ENCODE peak calls at places on chromosome 5, in seven cellular contexts. B is brain microvascular endothelial cell, P is body of pancreas, N is kidney, Q is psoas muscle, I is PC-9, G is choroid plexus epithelial cell. S is an unnamed sample.

GRCh38 chr5:56175465-56175864 is 57.7 kb downstream of the ANKRD55 start:
- DNase-seq in B (peak), P (peak), N (no peak), Q (no peak), I (peak), G (peak), S (no peak)

GRCh38 chr5:89004379-89004778 is 121.4 kb upstream of the MEF2C start:
- DNase-seq in B (no peak), P (no peak), N (no peak), Q (no peak), I (no peak), G (no peak), S (no peak)

GRCh38 chr5:109880907-109881685 is 191.4 kb downstream of the MAN2A1 start:
- DNase-seq in B (peak), P (peak), N (no peak), Q (no peak), I (no peak), G (peak), S (no peak)

GRCh38 chr5:164562271-164562856 is 1056.9 kb downstream of the MAT2B start:
- DNase-seq in B (no peak), P (no peak), N (no peak), Q (no peak), I (no peak), G (no peak), S (no peak)

GRCh38 chr5:50580506-50580905 is 85.9 kb upstream of the PARP8 start:
- DNase-seq in B (no peak), P (no peak), N (no peak), Q (no peak), I (no peak), G (no peak), S (no peak)

GRCh38 chr5:17219006-17219422 is 1.6 kb downstream of the BASP1 start:
- DNase-seq in B (no peak), P (no peak), N (no peak), Q (no peak), I (no peak), G (no peak), S (no peak)

GRCh38 chr5:131613423-131613822 is 21.6 kb downstream of the RAPGEF6 start:
- DNase-seq in B (no peak), P (no peak), N (no peak), Q (no peak), I (no peak), G (no peak), S (no peak)

GRCh38 chr5:169914766-169915165 is 65.5 kb downstream of the INSYN2B start:
- DNase-seq in B (peak), P (peak), N (peak), Q (peak), I (no peak), G (peak), S (peak)

GRCh38 chr5:132506094-132506692 is 15.6 kb upstream of the IRF1 start:
- DNase-seq in B (peak), P (no peak), N (no peak), Q (no peak), I (no peak), G (peak), S (no peak)

GRCh38 chr5:132251220-132251725 is 6.2 kb upstream of the PDLIM4 start:
- DNase-seq in B (no peak), P (peak), N (no peak), Q (peak), I (no peak), G (no peak), S (peak)

GRCh38 chr5:6715758-6716633 is 2.8 kb downstream of the TENT4A start:
- DNase-seq in B (no peak), P (no peak), N (no peak), Q (no peak), I (peak), G (no peak), S (peak)

GRCh38 chr5:157038568-157039187 is 20.2 kb downstream of the HAVCR1 start:
- DNase-seq in B (no peak), P (no peak), N (no peak), Q (no peak), I (no peak), G (no peak), S (no peak)

GRCh38 chr5:171830686-171831085 is 45.1 kb downstream of the SMIM23 start:
- DNase-seq in B (no peak), P (no peak), N (no peak), Q (no peak), I (no peak), G (no peak), S (no peak)

GRCh38 chr5:68406767-68407232 is 191.2 kb downstream of the PIK3R1 start:
- DNase-seq in B (no peak), P (no peak), N (peak), Q (no peak), I (no peak), G (no peak), S (no peak)

GRCh38 chr5:54733101-54733500 is 215.5 kb downstream of the SNX18 start:
- DNase-seq in B (no peak), P (no peak), N (no peak), Q (no peak), I (no peak), G (no peak), S (no peak)

GRCh38 chr5:5483350-5483749 is 60.9 kb downstream of the ICE1 start:
- DNase-seq in B (no peak), P (no peak), N (no peak), Q (no peak), I (no peak), G (no peak), S (no peak)

GRCh38 chr5:80926979-80927656 is 33.0 kb upstream of the RASGRF2 start:
- DNase-seq in B (no peak), P (no peak), N (no peak), Q (no peak), I (no peak), G (no peak), S (no peak)

GRCh38 chr5:178984145-178985072 is 10.7 kb downstream of the GRM6 start:
- DNase-seq in B (no peak), P (no peak), N (peak), Q (no peak), I (no peak), G (no peak), S (peak)

GRCh38 chr5:172414618-172415599 is 39.4 kb downstream of the SH3PXD2B start:
- DNase-seq in B (no peak), P (peak), N (no peak), Q (peak), I (no peak), G (no peak), S (no peak)

GRCh38 chr5:100708625-100709171 is 173.5 kb downstream of the FAM174A start:
- DNase-seq in B (no peak), P (no peak), N (no peak), Q (no peak), I (no peak), G (no peak), S (no peak)

GRCh38 chr5:135438712-135439111 is 8.4 kb downstream of the DCANP1 start:
- DNase-seq in B (no peak), P (no peak), N (no peak), Q (no peak), I (no peak), G (no peak), S (peak)

DNA sequence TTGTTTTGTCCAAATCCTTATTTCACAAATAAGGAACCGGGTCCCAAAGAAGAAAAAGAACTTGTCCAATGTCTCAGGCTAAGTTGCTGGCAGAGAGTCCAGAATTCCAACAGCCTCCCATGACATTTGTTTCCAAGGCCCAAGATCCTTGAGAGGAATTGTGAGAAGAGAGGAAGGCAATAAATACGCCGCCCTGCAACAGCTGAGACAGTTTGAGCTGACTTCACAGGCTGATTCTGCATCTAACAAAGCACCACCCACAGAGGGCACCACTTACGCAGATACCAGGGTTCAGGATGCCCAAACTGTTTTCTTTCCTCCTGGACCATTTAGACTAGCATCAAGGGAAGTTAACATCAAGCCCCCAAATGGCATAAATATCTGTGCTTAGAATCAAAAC is 211.3 kb downstream of the FAM114A2 start:
- DNase-seq in B (no peak), P (no peak), N (no peak), Q (no peak), I (no peak), G (no peak), S (peak)
- H3K4me3 ChIP-seq in B (no peak), P (no peak), N (no peak), Q (no peak), I (no peak), G (no peak), S (no peak)

GRCh38 chr5:133941456-133942196 is 26.8 kb downstream of the C5orf15 start:
- DNase-seq in B (no peak), P (no peak), N (no peak), Q (no peak), I (no peak), G (no peak), S (no peak)

GRCh38 chr5:133943475-133943817 is 25.0 kb downstream of the C5orf15 start:
- DNase-seq in B (no peak), P (no peak), N (no peak), Q (no peak), I (no peak), G (no peak), S (no peak)

GRCh38 chr5:133945561-133945960 is 22.9 kb downstream of the C5orf15 start:
- DNase-seq in B (no peak), P (no peak), N (no peak), Q (no peak), I (no peak), G (no peak), S (no peak)

GRCh38 chr5:133944263-133945230 is 23.9 kb downstream of the C5orf15 start:
- DNase-seq in B (peak), P (peak), N (no peak), Q (no peak), I (peak), G (peak), S (no peak)

DNA sequence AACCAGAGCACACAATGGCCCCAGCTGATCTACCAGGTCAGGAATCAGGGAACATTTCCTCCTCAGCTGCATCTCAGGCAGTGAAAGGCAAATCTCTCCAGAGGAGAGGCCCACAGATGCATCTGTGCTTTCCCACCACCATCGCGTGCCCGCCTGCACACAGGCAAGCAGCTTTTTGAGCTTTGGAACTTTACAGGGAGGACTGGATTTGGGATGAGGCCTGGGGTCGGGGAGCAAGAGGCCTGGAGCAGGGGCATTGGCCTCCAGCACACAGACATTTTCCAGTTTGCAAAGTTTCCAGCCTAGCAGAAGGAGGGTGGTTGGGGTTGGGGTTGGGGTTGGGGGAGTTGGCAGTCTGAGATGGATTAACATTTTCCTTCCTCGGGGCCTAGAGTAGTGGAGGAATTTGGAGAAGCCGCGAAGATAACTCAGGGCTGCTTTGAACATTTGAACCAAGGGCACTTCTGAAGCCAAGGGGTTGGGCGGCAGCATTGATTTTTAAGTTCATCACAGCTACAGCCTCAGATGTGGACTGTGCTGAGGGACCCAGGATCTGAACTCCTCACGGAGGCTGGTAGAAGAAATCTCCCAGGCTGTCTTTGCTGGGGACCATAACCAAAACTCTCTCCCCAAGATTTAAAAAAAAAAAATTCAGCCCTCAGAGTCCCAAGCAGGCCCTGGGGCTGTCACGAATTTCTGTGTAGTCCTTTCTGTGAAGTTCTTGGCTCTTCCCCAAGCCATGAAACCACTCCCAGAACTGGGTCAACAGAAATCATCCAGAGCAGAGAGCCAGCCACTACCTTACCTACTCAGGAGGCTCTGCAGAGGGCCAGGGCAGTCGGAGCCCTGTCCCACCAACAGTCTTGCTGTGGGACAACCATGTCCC is 25.6 kb downstream of the C5orf15 start:
- DNase-seq in B (no peak), P (peak), N (no peak), Q (no peak), I (no peak), G (no peak), S (no peak)
- TF ChIP-seq CTCF in B (no peak), P (no peak), N (no peak), Q (no peak), I (no peak), G (no peak), S (no peak)

DNA sequence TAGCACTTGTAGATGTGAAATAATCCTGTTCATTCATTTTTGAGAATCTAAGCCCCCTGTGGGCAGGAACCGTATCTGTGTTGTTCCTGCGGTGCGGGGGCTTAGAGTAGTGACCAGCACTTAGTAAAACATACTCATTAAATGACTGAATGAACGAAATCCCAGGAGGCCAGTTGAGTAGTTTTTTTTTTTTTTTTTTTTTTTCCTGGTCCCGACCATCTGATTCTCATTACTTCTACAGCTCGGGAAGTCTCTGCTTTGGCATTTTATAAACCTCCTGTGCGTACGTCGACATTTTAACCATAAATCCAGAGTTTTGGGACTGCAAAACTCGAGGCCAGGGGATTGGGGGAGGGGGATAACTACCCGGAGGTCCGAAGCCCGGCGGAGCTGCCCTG is 31.5 kb upstream of the SPRY4 start:
- DNase-seq in B (no peak), P (no peak), N (no peak), Q (no peak), I (no peak), G (peak), S (no peak)
- H3K4me3 ChIP-seq in B (peak), P (peak), N (peak), Q (peak), I (peak), G (peak), S (peak)

DNA sequence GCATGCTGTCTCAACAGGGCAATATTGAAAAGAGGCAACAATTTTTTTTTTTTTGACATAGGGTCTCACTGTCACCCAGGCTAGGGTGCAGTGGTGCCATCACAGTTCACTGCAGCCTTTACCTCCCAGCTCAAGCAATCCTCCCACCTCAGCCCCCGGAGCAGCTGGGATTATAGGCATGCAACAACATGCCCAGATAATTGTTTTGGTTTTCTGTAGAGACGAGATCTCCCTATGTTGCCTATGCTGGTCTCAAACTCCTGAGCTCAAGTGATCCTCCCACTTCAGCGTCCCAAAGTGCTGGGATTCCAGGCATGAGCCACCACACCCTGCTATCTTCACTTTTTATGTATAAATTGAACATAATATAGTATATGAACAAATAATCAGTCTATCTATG is 47.6 kb downstream of the PRELID2 start:
- DNase-seq in B (no peak), P (no peak), N (no peak), Q (no peak), I (no peak), G (no peak), S (no peak)
- TF ChIP-seq CTCF in B (no peak), P (no peak), N (no peak), Q (no peak), I (no peak), G (no peak), S (no peak)

DNA sequence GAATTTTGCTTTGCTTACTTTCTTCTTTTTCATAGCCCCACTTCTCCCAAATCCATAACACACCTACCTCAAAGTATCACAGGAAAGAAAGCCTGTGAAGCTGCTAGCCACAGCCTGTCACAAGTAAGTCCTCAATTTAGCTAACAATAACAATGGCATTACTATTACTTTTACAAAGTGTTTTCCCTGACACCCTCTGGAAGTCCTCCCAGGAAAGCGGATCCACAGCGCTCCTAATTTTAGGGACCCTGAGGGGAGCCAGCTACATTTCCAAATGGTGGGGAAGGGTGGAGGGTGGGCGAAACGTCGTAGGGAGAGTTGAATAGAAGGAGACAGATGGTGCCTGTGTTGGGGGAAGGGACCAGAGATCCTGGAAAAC is 554 bp upstream of the WWC1 start:
- DNase-seq in B (no peak), P (no peak), N (no peak), Q (no peak), I (no peak), G (no peak), S (no peak)
- H3K4me3 ChIP-seq in B (peak), P (no peak), N (peak), Q (no peak), I (peak), G (no peak), S (no peak)

GRCh38 chr5:138632900-138633489 is 57.8 kb upstream of the HSPA9 start:
- DNase-seq in B (peak), P (peak), N (no peak), Q (peak), I (peak), G (peak), S (no peak)
- TF ChIP-seq CTCF in B (peak), P (peak), N (peak), Q (peak), I (peak), G (peak), S (no peak)

S was measured in lower leg skin.